ENCODE peak calls at places on chromosomes 7 and 10, in four cellular contexts. G is body of pancreas, A is NCI-H1048, B is Kasumi-1. F is an unnamed sample.

GRCh38 chr7:18859331-18859730 is 258.1 kb downstream of the TWIST1 start:
- DNase-seq in G (no peak), A (no peak), B (no peak), F (no peak)

GRCh38 chr10:86194684-86195083 is 171.9 kb downstream of the GRID1 start:
- DNase-seq in G (no peak), A (no peak), B (no peak), F (no peak)

GRCh38 chr7:77826300-77826699 is 27.7 kb downstream of the PHTF2 start:
- DNase-seq in G (no peak), A (no peak), B (no peak), F (no peak)

GRCh38 chr7:93799750-93800357 is 90.7 kb downstream of the TFPI2 start:
- DNase-seq in G (no peak), A (no peak), B (peak; percentile 29), F (no peak)

GRCh38 chr7:139741239-139741638 is 36.6 kb downstream of the HIPK2 start:
- DNase-seq in G (no peak), A (no peak), B (no peak), F (no peak)

GRCh38 chr10:3043512-3044368 is 23.6 kb upstream of the PFKP start:
- DNase-seq in G (peak; percentile 67), A (peak; percentile 29), B (peak; percentile 84), F (peak; percentile 76)

GRCh38 chr10:112792487-112793196 is 157.4 kb upstream of the TCF7L2 start:
- DNase-seq in G (peak; percentile 45), A (no peak), B (no peak), F (peak; percentile 61)

GRCh38 chr7:46450871-46451270 is 529.8 kb upstream of the IGFBP3 start:
- DNase-seq in G (no peak), A (no peak), B (no peak), F (no peak)

GRCh38 chr7:129169171-129169643 is 19.2 kb upstream of the SMO start:
- DNase-seq in G (no peak), A (no peak), B (peak; percentile 50), F (peak; percentile 67)

GRCh38 chr7:79741684-79742083 is 288.2 kb upstream of the MAGI2 start:
- DNase-seq in G (no peak), A (no peak), B (no peak), F (no peak)

GRCh38 chr7:98559958-98560357 is 57.1 kb upstream of the NPTX2 start:
- DNase-seq in G (no peak), A (no peak), B (no peak), F (no peak)

GRCh38 chr7:132102426-132102825 is 473.8 kb downstream of the PLXNA4 start:
- DNase-seq in G (no peak), A (no peak), B (no peak), F (no peak)

GRCh38 chr10:12629767-12630165 is 280.4 kb downstream of the CAMK1D start:
- DNase-seq in G (no peak), A (no peak), B (no peak), F (no peak)

GRCh38 chr7:44465490-44465889 is 25.0 kb downstream of the NUDCD3 start:
- DNase-seq in G (no peak), A (no peak), B (no peak), F (no peak)

GRCh38 chr7:98993024-98993897 is 114.9 kb downstream of the TRRAP start:
- DNase-seq in G (no peak), A (no peak), B (no peak), F (no peak)

GRCh38 chr10:84820121-84820520 is 491.7 kb downstream of the CCSER2 start:
- DNase-seq in G (no peak), A (no peak), B (peak; percentile 7), F (peak; percentile 43)

GRCh38 chr10:14362098-14362497 is 31.4 kb upstream of the FRMD4A start:
- DNase-seq in G (no peak), A (no peak), B (no peak), F (no peak)

GRCh38 chr7:2165610-2166594 is 66.8 kb downstream of the MAD1L1 start:
- DNase-seq in G (no peak), A (no peak), B (no peak), F (no peak)

GRCh38 chr7:110399421-110399820 is 691.5 kb upstream of the LRRN3 start:
- DNase-seq in G (no peak), A (no peak), B (no peak), F (no peak)

GRCh38 chr10:58651040-58651439 is 138.4 kb downstream of the BICC1 start:
- DNase-seq in G (peak; percentile 14), A (no peak), B (peak; percentile 75), F (no peak)

GRCh38 chr7:102425639-102426267 is 7.6 kb upstream of the ORAI2 start:
- DNase-seq in G (peak; percentile 56), A (no peak), B (peak; percentile 86), F (peak; percentile 93)

GRCh38 chr10:340646-341045 is 205.4 kb downstream of the ZMYND11 start:
- DNase-seq in G (no peak), A (no peak), B (no peak), F (no peak)

GRCh38 chr10:84059526-84059925 is 79.8 kb upstream of the GHITM start:
- DNase-seq in G (no peak), A (no peak), B (no peak), F (no peak)

GRCh38 chr7:139771001-139771956 is 6.5 kb downstream of the HIPK2 start:
- DNase-seq in G (peak; percentile 36), A (no peak), B (no peak), F (no peak)

GRCh38 chr7:106484562-106484961 is 176.4 kb downstream of the CCDC71L start:
- DNase-seq in G (peak; percentile 57), A (no peak), B (no peak), F (no peak)

GRCh38 chr7:93228302-93228701 is 2.0 kb upstream of the HEPACAM2 start:
- DNase-seq in G (peak; percentile 13), A (peak; percentile 43), B (peak; percentile 81), F (peak; percentile 24)

GRCh38 chr7:82729172-82730030 is 285.8 kb upstream of the CACNA2D1 start:
- DNase-seq in G (peak; percentile 24), A (no peak), B (peak; percentile 58), F (peak; percentile 36)

GRCh38 chr10:58399410-58399809 is 14.2 kb downstream of the TFAM start:
- DNase-seq in G (no peak), A (no peak), B (no peak), F (no peak)

GRCh38 chr7:46581276-46581675 is 660.2 kb upstream of the IGFBP3 start:
- DNase-seq in G (no peak), A (no peak), B (no peak), F (no peak)

GRCh38 chr7:140810830-140811556 is 113.7 kb downstream of the BRAF start:
- DNase-seq in G (peak; percentile 73), A (peak; percentile 1), B (peak; percentile 60), F (peak; percentile 93)

GRCh38 chr7:25246306-25246705 is 18.0 kb upstream of the NPVF start:
- DNase-seq in G (no peak), A (no peak), B (no peak), F (no peak)